ENCODE peak calls at places on chromosome 2, in nine cellular contexts. U, X, R, J, N, G, C, E and A are unnamed samples. For H3K4me1 and H3K9me3, the result is how much of the 10 kb centered on the place peaks cover.

GRCh38 chr2:11696736-11697102 is 26.7 kb upstream of the NTSR2 start:
- DNase-seq in U (no peak), X (no peak), R (no peak), J (no peak), N (no peak), G (no peak), C (no peak), E (no peak), A (no peak)

GRCh38 chr2:238955648-238956531 is 108.0 kb downstream of the TWIST2 start:
- DNase-seq in U (no peak), X (no peak), R (no peak), J (no peak), N (no peak), G (no peak), C (no peak), E (peak), A (no peak)

GRCh38 chr2:73766349-73766748 is 13.6 kb downstream of the DUSP11 start:
- DNase-seq in U (no peak), X (no peak), R (no peak), J (no peak), N (no peak), G (no peak), C (no peak), E (no peak), A (no peak)

GRCh38 chr2:171244466-171244969 is 83.8 kb upstream of the TLK1 start:
- DNase-seq in U (no peak), X (no peak), R (no peak), J (no peak), N (no peak), G (no peak), C (no peak), E (peak), A (no peak)

GRCh38 chr2:45909677-45910191 is 258.3 kb downstream of the PRKCE start:
- DNase-seq in U (peak), X (no peak), R (peak), J (peak), N (no peak), G (peak), C (no peak), E (no peak), A (peak)

GRCh38 chr2:217356142-217356541 is 496.3 kb upstream of the TNP1 start:
- DNase-seq in U (no peak), X (no peak), R (no peak), J (no peak), N (no peak), G (no peak), C (no peak), E (no peak), A (no peak)

GRCh38 chr2:20737505-20737904 is 70.6 kb downstream of the GDF7 start:
- DNase-seq in U (no peak), X (no peak), R (no peak), J (no peak), N (no peak), G (peak), C (no peak), E (no peak), A (no peak)

GRCh38 chr2:70515938-70516337 is 37.7 kb downstream of the TGFA start:
- DNase-seq in U (no peak), X (no peak), R (no peak), J (no peak), N (no peak), G (no peak), C (no peak), E (no peak), A (no peak)

GRCh38 chr2:159290289-159290907 is 3.9 kb upstream of the WDSUB1 start:
- DNase-seq in U (peak), X (no peak), R (no peak), J (no peak), N (no peak), G (peak), C (no peak), E (peak), A (no peak)

GRCh38 chr2:237230355-237230754 is 144.7 kb downstream of the COPS8 start:
- DNase-seq in U (no peak), X (no peak), R (no peak), J (no peak), N (no peak), G (no peak), C (no peak), E (no peak), A (no peak)

GRCh38 chr2:12168354-12169059 is 422.1 kb downstream of the LPIN1 start:
- DNase-seq in U (no peak), X (no peak), R (no peak), J (no peak), N (no peak), G (no peak), C (no peak), E (no peak), A (no peak)

GRCh38 chr2:241900251-241901017 is 30.9 kb downstream of the RTP5 start:
- DNase-seq in U (no peak), X (peak), R (no peak), J (peak), N (no peak), G (no peak), C (no peak), E (no peak), A (no peak)

GRCh38 chr2:119823734-119824334 is 64.1 kb downstream of the PTPN4 start:
- DNase-seq in U (no peak), X (no peak), R (no peak), J (no peak), N (no peak), G (peak), C (no peak), E (peak), A (no peak)

GRCh38 chr2:85959191-85959590 is 70.4 kb upstream of the ST3GAL5 start:
- DNase-seq in U (no peak), X (no peak), R (no peak), J (no peak), N (no peak), G (no peak), C (no peak), E (no peak), A (no peak)

GRCh38 chr2:121004950-121005349 is 269.3 kb downstream of the GLI2 start:
- DNase-seq in U (no peak), X (no peak), R (no peak), J (no peak), N (no peak), G (no peak), C (no peak), E (no peak), A (no peak)

GRCh38 chr2:8494151-8494550 is 187.7 kb upstream of the ID2 start:
- DNase-seq in U (no peak), X (no peak), R (no peak), J (no peak), N (no peak), G (no peak), C (no peak), E (no peak), A (no peak)

GRCh38 chr2:13652531-13653313 is 936.0 kb downstream of the TRIB2 start:
- DNase-seq in U (no peak), X (no peak), R (no peak), J (no peak), N (no peak), G (peak), C (no peak), E (peak), A (no peak)

GRCh38 chr2:42067521-42067920 is 19.7 kb downstream of the PKDCC start:
- DNase-seq in U (no peak), X (no peak), R (no peak), J (no peak), N (no peak), G (no peak), C (no peak), E (no peak), A (no peak)

GRCh38 chr2:9311488-9311887 is 104.9 kb downstream of the ASAP2 start:
- DNase-seq in U (no peak), X (no peak), R (no peak), J (no peak), N (peak), G (no peak), C (peak), E (peak), A (peak)

GRCh38 chr2:231640646-231641111 is 48.0 kb downstream of the TEX44 start:
- DNase-seq in U (peak), X (peak), R (no peak), J (peak), N (no peak), G (no peak), C (peak), E (no peak), A (no peak)

GRCh38 chr2:86632672-86633071 is 9.0 kb upstream of the RNF103 start:
- DNase-seq in U (no peak), X (no peak), R (no peak), J (no peak), N (no peak), G (no peak), C (no peak), E (no peak), A (no peak)

GRCh38 chr2:166765141-166765540 is 123.1 kb upstream of the XIRP2 start:
- DNase-seq in U (no peak), X (no peak), R (no peak), J (no peak), N (no peak), G (no peak), C (no peak), E (peak), A (no peak)

GRCh38 chr2:46601328-46601963 is 122.1 kb downstream of the TMEM247 start:
- DNase-seq in U (no peak), X (no peak), R (no peak), J (no peak), N (no peak), G (peak), C (no peak), E (no peak), A (no peak)

GRCh38 chr2:88600038-88600465 is 27.2 kb downstream of the EIF2AK3 start:
- DNase-seq in U (peak), X (no peak), R (peak), J (no peak), N (no peak), G (peak), C (no peak), E (peak), A (no peak)

GRCh38 chr2:37153224-37153623 is 3.6 kb downstream of the EIF2AK2 start:
- DNase-seq in U (no peak), X (no peak), R (no peak), J (no peak), N (no peak), G (no peak), C (no peak), E (no peak), A (no peak)

GRCh38 chr2:23627236-23627990 is 242.4 kb downstream of the KLHL29 start:
- DNase-seq in U (no peak), X (no peak), R (no peak), J (no peak), N (no peak), G (no peak), C (no peak), E (no peak), A (peak)

GRCh38 chr2:100259991-100260390 is 62.3 kb downstream of the LONRF2 start:
- DNase-seq in U (no peak), X (no peak), R (no peak), J (no peak), N (no peak), G (no peak), C (no peak), E (no peak), A (no peak)

GRCh38 chr2:111634050-111634784 is 249.8 kb downstream of the ANAPC1 start:
- DNase-seq in U (no peak), X (no peak), R (no peak), J (no peak), N (no peak), G (no peak), C (no peak), E (no peak), A (no peak)

GRCh38 chr2:229133155-229133772 is 137.8 kb downstream of the PID1 start:
- DNase-seq in U (peak), X (no peak), R (no peak), J (no peak), N (no peak), G (no peak), C (no peak), E (peak), A (no peak)

GRCh38 chr2:19045151-19045550 is 313.3 kb downstream of the OSR1 start:
- DNase-seq in U (no peak), X (no peak), R (no peak), J (no peak), N (no peak), G (no peak), C (no peak), E (no peak), A (no peak)

GRCh38 chr2:142104134-142104758 is 26.6 kb downstream of the LRP1B start:
- DNase-seq in U (no peak), X (no peak), R (no peak), J (no peak), N (no peak), G (no peak), C (no peak), E (no peak), A (no peak)

GRCh38 chr2:20624884-20625485 is 25.9 kb downstream of the HS1BP3 start:
- DNase-seq in U (no peak), X (peak), R (no peak), J (peak), N (no peak), G (no peak), C (peak), E (no peak), A (peak)

GRCh38 chr2:100786297-100786658 is 33.7 kb upstream of the NPAS2 start:
- DNase-seq in U (no peak), X (no peak), R (no peak), J (no peak), N (no peak), G (no peak), C (peak), E (peak), A (peak)

GRCh38 chr2:30197570-30197969 is 33.8 kb upstream of the LBH start:
- DNase-seq in U (no peak), X (no peak), R (no peak), J (no peak), N (no peak), G (no peak), C (no peak), E (no peak), A (no peak)

GRCh38 chr2:38260972-38261371 is 116.1 kb downstream of the ATL2 start:
- DNase-seq in U (no peak), X (no peak), R (no peak), J (no peak), N (no peak), G (no peak), C (no peak), E (no peak), A (no peak)

GRCh38 chr2:46336560-46336959 is 39.4 kb downstream of the EPAS1 start:
- DNase-seq in U (no peak), X (no peak), R (no peak), J (no peak), N (no peak), G (no peak), C (no peak), E (peak), A (no peak)

GRCh38 chr2:36420569-36421164 is 65.1 kb downstream of the CRIM1 start:
- DNase-seq in U (no peak), X (no peak), R (no peak), J (no peak), N (no peak), G (no peak), C (no peak), E (no peak), A (no peak)

GRCh38 chr2:196260546-196260945 is 89.2 kb upstream of the STK17B start:
- DNase-seq in U (no peak), X (no peak), R (no peak), J (no peak), N (no peak), G (no peak), C (no peak), E (no peak), A (no peak)

GRCh38 chr2:196262606-196263005 is 91.2 kb upstream of the STK17B start:
- DNase-seq in U (no peak), X (no peak), R (no peak), J (no peak), N (no peak), G (peak), C (no peak), E (no peak), A (no peak)

GRCh38 chr2:196266351-196266750 is 95.0 kb upstream of the STK17B start:
- DNase-seq in U (no peak), X (no peak), R (no peak), J (no peak), N (no peak), G (no peak), C (no peak), E (no peak), A (no peak)

GRCh38 chr2:196259507-196260481 is 88.4 kb upstream of the STK17B start:
- DNase-seq in U (no peak), X (no peak), R (no peak), J (no peak), N (no peak), G (no peak), C (no peak), E (peak), A (no peak)

DNA sequence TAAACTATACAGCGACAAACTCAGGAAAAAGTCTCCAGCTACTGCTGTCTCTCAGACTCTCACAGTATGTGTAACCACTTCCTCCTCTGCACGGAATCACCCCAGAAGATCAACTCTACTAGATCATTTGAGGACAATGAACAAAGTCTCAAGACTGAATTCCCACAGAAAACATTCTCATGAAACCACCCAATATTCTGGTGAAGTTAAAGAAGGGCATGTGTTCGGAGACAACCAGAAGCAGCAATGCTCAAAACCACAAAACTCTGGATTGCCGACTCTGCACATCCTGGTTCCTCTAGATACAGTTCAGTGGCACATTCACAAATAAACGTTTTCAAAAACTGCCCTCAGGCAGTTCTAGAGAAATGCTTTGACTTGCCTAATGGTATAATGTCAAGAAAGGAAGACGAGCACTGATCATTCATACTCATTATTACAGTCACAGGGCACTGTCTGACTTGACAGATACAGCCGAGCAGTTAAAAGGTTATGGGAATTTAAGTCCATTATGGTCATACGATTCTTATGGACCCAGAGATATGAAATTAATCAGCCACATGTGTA is 91.9 kb upstream of the STK17B start:
- DNase-seq in U (no peak), X (no peak), R (peak), J (no peak), N (no peak), G (peak), C (no peak), E (peak), A (no peak)
- H3K4me1 ChIP-seq in U (under half), X (under half), R (under half), J (under half), N (under half), G (under half), C (under half), E (under half), A (under half)

DNA sequence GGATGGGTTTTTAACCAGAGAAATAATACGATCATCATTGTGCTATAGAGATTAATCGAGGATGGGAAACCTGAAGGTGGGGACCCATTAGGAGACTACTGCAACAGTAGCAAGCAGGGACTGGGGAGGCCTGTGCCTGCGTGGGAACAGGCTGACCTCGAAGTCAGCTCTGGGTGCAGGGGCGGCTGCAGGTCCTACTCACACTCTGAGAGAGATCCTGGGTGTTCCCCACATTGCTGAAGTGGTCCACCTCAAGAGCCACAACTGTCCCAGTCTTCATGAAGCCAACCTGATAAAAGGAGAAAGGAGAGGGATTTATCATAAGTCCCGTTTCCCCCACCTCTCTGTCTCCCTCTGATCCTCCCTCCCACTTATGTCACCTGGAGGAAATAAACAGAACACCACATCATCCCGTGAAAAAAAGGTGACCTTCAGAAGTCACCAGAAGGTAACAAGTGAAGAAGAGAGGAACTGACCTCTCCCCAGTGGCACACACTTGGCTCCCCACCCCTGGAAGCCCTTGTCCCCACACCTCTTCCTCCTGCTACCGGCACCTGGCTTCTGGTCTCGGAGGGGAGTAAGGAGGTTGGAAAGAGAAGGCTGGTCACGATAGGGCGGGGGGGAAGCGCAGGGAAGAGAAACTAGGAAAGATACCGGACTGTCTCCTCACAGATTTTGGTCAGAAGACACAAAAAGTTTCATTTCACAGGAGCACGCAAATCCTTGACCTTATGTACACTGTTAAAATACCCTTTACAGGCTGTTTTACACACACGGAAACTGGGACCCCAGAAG is 50.4 kb downstream of the XDH start:
- DNase-seq in U (no peak), X (no peak), R (no peak), J (no peak), N (no peak), G (no peak), C (no peak), E (no peak), A (no peak)
- H3K4me3 ChIP-seq in U (no peak), X (no peak), R (no peak), J (no peak), N (no peak), G (no peak), C (no peak), E (no peak), A (no peak)

DNA sequence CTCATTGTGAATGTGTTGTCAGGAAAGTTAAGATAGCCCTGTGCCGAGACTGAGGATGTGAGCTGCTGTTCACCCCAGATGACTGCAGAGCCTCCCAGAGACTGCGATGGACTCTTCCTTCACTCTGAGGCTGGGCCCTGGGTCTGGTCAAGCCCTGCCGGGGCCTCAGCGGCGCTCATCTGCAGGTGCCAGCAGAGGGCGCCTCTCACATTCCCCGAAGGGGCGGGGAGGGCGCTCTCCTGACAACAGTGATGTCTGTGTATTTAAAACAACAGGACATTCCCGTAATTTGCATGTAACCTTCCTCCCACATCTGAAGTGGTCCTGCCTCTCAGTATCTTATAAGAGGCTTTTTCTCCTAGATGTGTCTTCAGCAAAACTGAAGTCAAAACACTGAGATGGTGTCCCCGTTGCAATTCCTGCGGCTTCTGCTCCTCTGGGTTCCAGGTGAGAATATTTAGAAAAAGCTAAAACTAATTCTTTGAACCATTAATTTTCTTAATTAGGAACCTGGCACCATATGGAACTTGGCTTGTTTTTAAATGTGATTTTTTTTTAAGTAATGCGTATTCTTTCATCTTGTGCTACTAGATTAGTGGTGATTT is 1377.9 kb downstream of the RPIA start:
- DNase-seq in U (no peak), X (no peak), R (no peak), J (no peak), N (no peak), G (peak), C (no peak), E (no peak), A (peak)
- H3K9me3 ChIP-seq in U (under half), X (under half), R (under half), J (under half), N (under half), G (under half), C (under half), E (under half), A (under half)

DNA sequence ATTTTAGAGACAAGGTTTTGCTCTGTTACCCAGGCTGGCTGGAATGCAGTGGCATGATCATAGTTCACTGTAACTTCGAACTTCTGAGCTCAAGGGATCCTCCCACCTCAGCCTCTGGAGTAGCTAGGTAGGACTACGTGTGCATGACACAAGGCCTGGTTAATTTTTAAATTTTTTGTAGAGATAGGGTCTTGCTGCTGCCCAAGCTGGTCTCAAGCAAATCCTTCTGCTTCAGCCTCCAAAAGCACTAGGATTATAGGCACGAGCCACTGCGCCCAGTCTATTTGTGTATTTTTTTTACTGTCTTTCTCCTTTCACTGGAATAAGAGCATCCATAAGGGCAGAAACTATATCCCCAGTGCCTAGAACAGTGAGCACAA is 89.3 kb downstream of the PLEKHM3 start:
- DNase-seq in U (no peak), X (no peak), R (no peak), J (no peak), N (no peak), G (no peak), C (no peak), E (no peak), A (no peak)
- H3K4me1 ChIP-seq in U (under half), X (under half), R (under half), J (under half), N (under half), G (under half), C (half or more), E (under half), A (under half)